ENCODE peak calls at places on chromosomes 12 and 14, in ten cellular contexts. One of them, this sample, is unnamed.

GRCh38 chr14:55715889-55716288 is 135.9 kb downstream of the KTN1 start:
- DNase-seq in stimulated activated CD8-positive, alpha-beta memory T cell treated with anti-CD3 and anti-CD28 coated beads, Interleukin-2, amount 100 ng/mL, for 1 hour: no peak
- DNase-seq in psoas muscle: peak
- DNase-seq in activated CD4-positive, alpha-beta T cell treated with anti-CD3 and anti-CD28 coated beads, Interleukin-2, amount 50 U/mL, for 4 hours: no peak
- DNase-seq in OCI-M1: no peak
- DNase-seq in NCI-H1092: no peak
- DNase-seq in CD4-positive, alpha-beta T cell: no peak
- DNase-seq in AG08395: peak
- DNase-seq in RPMI7951: peak
- DNase-seq in GM23248: peak
- DNase-seq in this sample: peak

GRCh38 chr14:67859169-67859749 is 39.7 kb downstream of the RAD51B start:
- DNase-seq in psoas muscle: no peak
- DNase-seq in OCI-M1: no peak
- DNase-seq in activated CD4-positive, alpha-beta T cell treated with anti-CD3 and anti-CD28 coated beads, Interleukin-2, amount 50 U/mL, for 4 hours: no peak
- DNase-seq in GM23248: no peak
- DNase-seq in NCI-H1092: no peak
- DNase-seq in stimulated activated CD8-positive, alpha-beta memory T cell treated with anti-CD3 and anti-CD28 coated beads, Interleukin-2, amount 100 ng/mL, for 1 hour: no peak
- DNase-seq in AG08395: no peak
- DNase-seq in RPMI7951: no peak
- DNase-seq in CD4-positive, alpha-beta T cell: no peak
- DNase-seq in this sample: no peak

GRCh38 chr12:106760184-106760531 is 14.3 kb upstream of the RIC8B start:
- DNase-seq in NCI-H1092: no peak
- DNase-seq in OCI-M1: peak
- DNase-seq in stimulated activated CD8-positive, alpha-beta memory T cell treated with anti-CD3 and anti-CD28 coated beads, Interleukin-2, amount 100 ng/mL, for 1 hour: no peak
- DNase-seq in AG08395: no peak
- DNase-seq in psoas muscle: no peak
- DNase-seq in RPMI7951: peak
- DNase-seq in GM23248: no peak
- DNase-seq in activated CD4-positive, alpha-beta T cell treated with anti-CD3 and anti-CD28 coated beads, Interleukin-2, amount 50 U/mL, for 4 hours: no peak
- DNase-seq in CD4-positive, alpha-beta T cell: no peak
- DNase-seq in this sample: no peak

GRCh38 chr14:73173092-73173735 is 36.9 kb downstream of the PSEN1 start:
- DNase-seq in NCI-H1092: no peak
- DNase-seq in activated CD4-positive, alpha-beta T cell treated with anti-CD3 and anti-CD28 coated beads, Interleukin-2, amount 50 U/mL, for 4 hours: no peak
- DNase-seq in stimulated activated CD8-positive, alpha-beta memory T cell treated with anti-CD3 and anti-CD28 coated beads, Interleukin-2, amount 100 ng/mL, for 1 hour: no peak
- DNase-seq in OCI-M1: peak
- DNase-seq in psoas muscle: no peak
- DNase-seq in GM23248: peak
- DNase-seq in RPMI7951: peak
- DNase-seq in AG08395: peak
- DNase-seq in CD4-positive, alpha-beta T cell: no peak
- DNase-seq in this sample: peak

GRCh38 chr12:15851919-15852318 is 30.3 kb upstream of the STRAP start:
- DNase-seq in GM23248: peak
- DNase-seq in OCI-M1: no peak
- DNase-seq in activated CD4-positive, alpha-beta T cell treated with anti-CD3 and anti-CD28 coated beads, Interleukin-2, amount 50 U/mL, for 4 hours: no peak
- DNase-seq in CD4-positive, alpha-beta T cell: no peak
- DNase-seq in NCI-H1092: no peak
- DNase-seq in psoas muscle: no peak
- DNase-seq in stimulated activated CD8-positive, alpha-beta memory T cell treated with anti-CD3 and anti-CD28 coated beads, Interleukin-2, amount 100 ng/mL, for 1 hour: no peak
- DNase-seq in AG08395: no peak
- DNase-seq in RPMI7951: no peak
- DNase-seq in this sample: no peak

GRCh38 chr14:57122129-57122528 is 146.6 kb downstream of the EXOC5 start:
- DNase-seq in AG08395: no peak
- DNase-seq in psoas muscle: no peak
- DNase-seq in RPMI7951: no peak
- DNase-seq in CD4-positive, alpha-beta T cell: no peak
- DNase-seq in GM23248: no peak
- DNase-seq in OCI-M1: no peak
- DNase-seq in activated CD4-positive, alpha-beta T cell treated with anti-CD3 and anti-CD28 coated beads, Interleukin-2, amount 50 U/mL, for 4 hours: no peak
- DNase-seq in stimulated activated CD8-positive, alpha-beta memory T cell treated with anti-CD3 and anti-CD28 coated beads, Interleukin-2, amount 100 ng/mL, for 1 hour: no peak
- DNase-seq in NCI-H1092: no peak
- DNase-seq in this sample: no peak

GRCh38 chr12:53071591-53072551 is 7.3 kb downstream of the SPRYD3 start:
- DNase-seq in OCI-M1: no peak
- DNase-seq in RPMI7951: no peak
- DNase-seq in NCI-H1092: no peak
- DNase-seq in psoas muscle: peak
- DNase-seq in stimulated activated CD8-positive, alpha-beta memory T cell treated with anti-CD3 and anti-CD28 coated beads, Interleukin-2, amount 100 ng/mL, for 1 hour: no peak
- DNase-seq in activated CD4-positive, alpha-beta T cell treated with anti-CD3 and anti-CD28 coated beads, Interleukin-2, amount 50 U/mL, for 4 hours: no peak
- DNase-seq in CD4-positive, alpha-beta T cell: no peak
- DNase-seq in GM23248: peak
- DNase-seq in AG08395: peak
- DNase-seq in this sample: peak

GRCh38 chr12:54417712-54418440 is 1.2 kb downstream of the ITGA5 start:
- DNase-seq in NCI-H1092: no peak
- DNase-seq in activated CD4-positive, alpha-beta T cell treated with anti-CD3 and anti-CD28 coated beads, Interleukin-2, amount 50 U/mL, for 4 hours: no peak
- DNase-seq in AG08395: no peak
- DNase-seq in stimulated activated CD8-positive, alpha-beta memory T cell treated with anti-CD3 and anti-CD28 coated beads, Interleukin-2, amount 100 ng/mL, for 1 hour: no peak
- DNase-seq in GM23248: peak
- DNase-seq in CD4-positive, alpha-beta T cell: peak
- DNase-seq in RPMI7951: no peak
- DNase-seq in psoas muscle: peak
- DNase-seq in OCI-M1: peak
- DNase-seq in this sample: no peak

GRCh38 chr14:76953196-76953945 is 75.1 kb downstream of the IRF2BPL start:
- DNase-seq in NCI-H1092: no peak
- DNase-seq in GM23248: peak
- DNase-seq in stimulated activated CD8-positive, alpha-beta memory T cell treated with anti-CD3 and anti-CD28 coated beads, Interleukin-2, amount 100 ng/mL, for 1 hour: no peak
- DNase-seq in CD4-positive, alpha-beta T cell: peak
- DNase-seq in RPMI7951: peak
- DNase-seq in OCI-M1: peak
- DNase-seq in AG08395: peak
- DNase-seq in activated CD4-positive, alpha-beta T cell treated with anti-CD3 and anti-CD28 coated beads, Interleukin-2, amount 50 U/mL, for 4 hours: peak
- DNase-seq in psoas muscle: peak
- DNase-seq in this sample: peak

GRCh38 chr12:72264548-72265175 is 7.5 kb upstream of the TRHDE start:
- DNase-seq in activated CD4-positive, alpha-beta T cell treated with anti-CD3 and anti-CD28 coated beads, Interleukin-2, amount 50 U/mL, for 4 hours: no peak
- DNase-seq in RPMI7951: no peak
- DNase-seq in NCI-H1092: no peak
- DNase-seq in stimulated activated CD8-positive, alpha-beta memory T cell treated with anti-CD3 and anti-CD28 coated beads, Interleukin-2, amount 100 ng/mL, for 1 hour: no peak
- DNase-seq in AG08395: peak
- DNase-seq in psoas muscle: no peak
- DNase-seq in CD4-positive, alpha-beta T cell: no peak
- DNase-seq in GM23248: peak
- DNase-seq in OCI-M1: peak
- DNase-seq in this sample: no peak

GRCh38 chr14:22472935-22473854 is 115.8 kb downstream of the DAD1 start:
- DNase-seq in GM23248: peak
- DNase-seq in activated CD4-positive, alpha-beta T cell treated with anti-CD3 and anti-CD28 coated beads, Interleukin-2, amount 50 U/mL, for 4 hours: no peak
- DNase-seq in RPMI7951: peak
- DNase-seq in stimulated activated CD8-positive, alpha-beta memory T cell treated with anti-CD3 and anti-CD28 coated beads, Interleukin-2, amount 100 ng/mL, for 1 hour: no peak
- DNase-seq in NCI-H1092: peak
- DNase-seq in OCI-M1: peak
- DNase-seq in psoas muscle: no peak
- DNase-seq in AG08395: peak
- DNase-seq in CD4-positive, alpha-beta T cell: no peak
- DNase-seq in this sample: peak

GRCh38 chr12:93749515-93749914 is 72.3 kb downstream of the CRADD start:
- DNase-seq in RPMI7951: no peak
- DNase-seq in AG08395: no peak
- DNase-seq in OCI-M1: peak
- DNase-seq in stimulated activated CD8-positive, alpha-beta memory T cell treated with anti-CD3 and anti-CD28 coated beads, Interleukin-2, amount 100 ng/mL, for 1 hour: no peak
- DNase-seq in NCI-H1092: no peak
- DNase-seq in CD4-positive, alpha-beta T cell: no peak
- DNase-seq in psoas muscle: no peak
- DNase-seq in activated CD4-positive, alpha-beta T cell treated with anti-CD3 and anti-CD28 coated beads, Interleukin-2, amount 50 U/mL, for 4 hours: no peak
- DNase-seq in GM23248: no peak
- DNase-seq in this sample: no peak

GRCh38 chr14:32426596-32427408 is 97.7 kb downstream of the AKAP6 start:
- DNase-seq in psoas muscle: no peak
- DNase-seq in AG08395: no peak
- DNase-seq in NCI-H1092: peak
- DNase-seq in stimulated activated CD8-positive, alpha-beta memory T cell treated with anti-CD3 and anti-CD28 coated beads, Interleukin-2, amount 100 ng/mL, for 1 hour: no peak
- DNase-seq in activated CD4-positive, alpha-beta T cell treated with anti-CD3 and anti-CD28 coated beads, Interleukin-2, amount 50 U/mL, for 4 hours: no peak
- DNase-seq in CD4-positive, alpha-beta T cell: no peak
- DNase-seq in RPMI7951: peak
- DNase-seq in GM23248: no peak
- DNase-seq in OCI-M1: no peak
- DNase-seq in this sample: no peak

GRCh38 chr14:86779416-86779815 is 1213.6 kb downstream of the GALC start:
- DNase-seq in activated CD4-positive, alpha-beta T cell treated with anti-CD3 and anti-CD28 coated beads, Interleukin-2, amount 50 U/mL, for 4 hours: no peak
- DNase-seq in CD4-positive, alpha-beta T cell: no peak
- DNase-seq in psoas muscle: no peak
- DNase-seq in stimulated activated CD8-positive, alpha-beta memory T cell treated with anti-CD3 and anti-CD28 coated beads, Interleukin-2, amount 100 ng/mL, for 1 hour: no peak
- DNase-seq in NCI-H1092: no peak
- DNase-seq in GM23248: no peak
- DNase-seq in OCI-M1: no peak
- DNase-seq in RPMI7951: no peak
- DNase-seq in AG08395: no peak
- DNase-seq in this sample: no peak

GRCh38 chr12:116647802-116648201 is 88.6 kb downstream of the MAP1LC3B2 start:
- DNase-seq in RPMI7951: no peak
- DNase-seq in stimulated activated CD8-positive, alpha-beta memory T cell treated with anti-CD3 and anti-CD28 coated beads, Interleukin-2, amount 100 ng/mL, for 1 hour: no peak
- DNase-seq in CD4-positive, alpha-beta T cell: no peak
- DNase-seq in OCI-M1: no peak
- DNase-seq in psoas muscle: no peak
- DNase-seq in AG08395: no peak
- DNase-seq in activated CD4-positive, alpha-beta T cell treated with anti-CD3 and anti-CD28 coated beads, Interleukin-2, amount 50 U/mL, for 4 hours: no peak
- DNase-seq in GM23248: no peak
- DNase-seq in NCI-H1092: no peak
- DNase-seq in this sample: no peak

GRCh38 chr14:95106966-95107365 is 50.4 kb downstream of the DICER1 start:
- DNase-seq in AG08395: no peak
- DNase-seq in activated CD4-positive, alpha-beta T cell treated with anti-CD3 and anti-CD28 coated beads, Interleukin-2, amount 50 U/mL, for 4 hours: no peak
- DNase-seq in psoas muscle: no peak
- DNase-seq in GM23248: peak
- DNase-seq in stimulated activated CD8-positive, alpha-beta memory T cell treated with anti-CD3 and anti-CD28 coated beads, Interleukin-2, amount 100 ng/mL, for 1 hour: no peak
- DNase-seq in CD4-positive, alpha-beta T cell: no peak
- DNase-seq in OCI-M1: no peak
- DNase-seq in NCI-H1092: no peak
- DNase-seq in RPMI7951: no peak
- DNase-seq in this sample: no peak

GRCh38 chr12:63037721-63038120 is 102.8 kb upstream of the PPM1H start:
- DNase-seq in OCI-M1: no peak
- DNase-seq in activated CD4-positive, alpha-beta T cell treated with anti-CD3 and anti-CD28 coated beads, Interleukin-2, amount 50 U/mL, for 4 hours: no peak
- DNase-seq in stimulated activated CD8-positive, alpha-beta memory T cell treated with anti-CD3 and anti-CD28 coated beads, Interleukin-2, amount 100 ng/mL, for 1 hour: no peak
- DNase-seq in AG08395: no peak
- DNase-seq in RPMI7951: no peak
- DNase-seq in GM23248: no peak
- DNase-seq in psoas muscle: no peak
- DNase-seq in CD4-positive, alpha-beta T cell: no peak
- DNase-seq in NCI-H1092: no peak
- DNase-seq in this sample: no peak

GRCh38 chr12:104443008-104443407 is 13.7 kb upstream of the CHST11 start:
- DNase-seq in stimulated activated CD8-positive, alpha-beta memory T cell treated with anti-CD3 and anti-CD28 coated beads, Interleukin-2, amount 100 ng/mL, for 1 hour: no peak
- DNase-seq in RPMI7951: no peak
- DNase-seq in OCI-M1: no peak
- DNase-seq in GM23248: no peak
- DNase-seq in AG08395: no peak
- DNase-seq in psoas muscle: no peak
- DNase-seq in activated CD4-positive, alpha-beta T cell treated with anti-CD3 and anti-CD28 coated beads, Interleukin-2, amount 50 U/mL, for 4 hours: no peak
- DNase-seq in NCI-H1092: no peak
- DNase-seq in CD4-positive, alpha-beta T cell: no peak
- DNase-seq in this sample: no peak

GRCh38 chr12:65778268-65779090 is 45.8 kb upstream of the HMGA2 start:
- DNase-seq in activated CD4-positive, alpha-beta T cell treated with anti-CD3 and anti-CD28 coated beads, Interleukin-2, amount 50 U/mL, for 4 hours: no peak
- DNase-seq in OCI-M1: no peak
- DNase-seq in CD4-positive, alpha-beta T cell: no peak
- DNase-seq in NCI-H1092: no peak
- DNase-seq in GM23248: peak
- DNase-seq in AG08395: peak
- DNase-seq in RPMI7951: peak
- DNase-seq in stimulated activated CD8-positive, alpha-beta memory T cell treated with anti-CD3 and anti-CD28 coated beads, Interleukin-2, amount 100 ng/mL, for 1 hour: no peak
- DNase-seq in psoas muscle: no peak
- DNase-seq in this sample: peak

GRCh38 chr14:105398726-105399440 is 545 bp downstream of the TEX22 start:
- DNase-seq in AG08395: peak
- DNase-seq in OCI-M1: peak
- DNase-seq in stimulated activated CD8-positive, alpha-beta memory T cell treated with anti-CD3 and anti-CD28 coated beads, Interleukin-2, amount 100 ng/mL, for 1 hour: no peak
- DNase-seq in RPMI7951: peak
- DNase-seq in activated CD4-positive, alpha-beta T cell treated with anti-CD3 and anti-CD28 coated beads, Interleukin-2, amount 50 U/mL, for 4 hours: no peak
- DNase-seq in GM23248: peak
- DNase-seq in psoas muscle: no peak
- DNase-seq in CD4-positive, alpha-beta T cell: no peak
- DNase-seq in NCI-H1092: peak
- DNase-seq in this sample: peak

GRCh38 chr12:109763201-109763841 is 49.7 kb downstream of the FAM222A start:
- DNase-seq in OCI-M1: peak
- DNase-seq in AG08395: peak
- DNase-seq in CD4-positive, alpha-beta T cell: no peak
- DNase-seq in psoas muscle: peak
- DNase-seq in RPMI7951: peak
- DNase-seq in activated CD4-positive, alpha-beta T cell treated with anti-CD3 and anti-CD28 coated beads, Interleukin-2, amount 50 U/mL, for 4 hours: no peak
- DNase-seq in GM23248: peak
- DNase-seq in stimulated activated CD8-positive, alpha-beta memory T cell treated with anti-CD3 and anti-CD28 coated beads, Interleukin-2, amount 100 ng/mL, for 1 hour: no peak
- DNase-seq in NCI-H1092: no peak
- DNase-seq in this sample: peak

GRCh38 chr14:20820063-20820904 is 17.6 kb upstream of the RNASE1 start:
- DNase-seq in psoas muscle: no peak
- DNase-seq in NCI-H1092: no peak
- DNase-seq in activated CD4-positive, alpha-beta T cell treated with anti-CD3 and anti-CD28 coated beads, Interleukin-2, amount 50 U/mL, for 4 hours: no peak
- DNase-seq in CD4-positive, alpha-beta T cell: no peak
- DNase-seq in RPMI7951: no peak
- DNase-seq in stimulated activated CD8-positive, alpha-beta memory T cell treated with anti-CD3 and anti-CD28 coated beads, Interleukin-2, amount 100 ng/mL, for 1 hour: no peak
- DNase-seq in OCI-M1: peak
- DNase-seq in GM23248: no peak
- DNase-seq in AG08395: no peak
- DNase-seq in this sample: no peak

GRCh38 chr14:64845878-64846277 is 33.8 kb downstream of the SPTB start:
- DNase-seq in GM23248: peak
- DNase-seq in psoas muscle: no peak
- DNase-seq in CD4-positive, alpha-beta T cell: no peak
- DNase-seq in RPMI7951: peak
- DNase-seq in AG08395: peak
- DNase-seq in OCI-M1: no peak
- DNase-seq in NCI-H1092: no peak
- DNase-seq in activated CD4-positive, alpha-beta T cell treated with anti-CD3 and anti-CD28 coated beads, Interleukin-2, amount 50 U/mL, for 4 hours: no peak
- DNase-seq in stimulated activated CD8-positive, alpha-beta memory T cell treated with anti-CD3 and anti-CD28 coated beads, Interleukin-2, amount 100 ng/mL, for 1 hour: no peak
- DNase-seq in this sample: no peak

GRCh38 chr12:124656947-124657434 is 89.6 kb upstream of the NCOR2 start:
- DNase-seq in GM23248: no peak
- DNase-seq in NCI-H1092: no peak
- DNase-seq in AG08395: no peak
- DNase-seq in activated CD4-positive, alpha-beta T cell treated with anti-CD3 and anti-CD28 coated beads, Interleukin-2, amount 50 U/mL, for 4 hours: no peak
- DNase-seq in stimulated activated CD8-positive, alpha-beta memory T cell treated with anti-CD3 and anti-CD28 coated beads, Interleukin-2, amount 100 ng/mL, for 1 hour: no peak
- DNase-seq in psoas muscle: no peak
- DNase-seq in RPMI7951: no peak
- DNase-seq in OCI-M1: no peak
- DNase-seq in CD4-positive, alpha-beta T cell: no peak
- DNase-seq in this sample: no peak

GRCh38 chr14:68365228-68365627 is 427.6 kb downstream of the ZFP36L1 start:
- DNase-seq in CD4-positive, alpha-beta T cell: no peak
- DNase-seq in RPMI7951: peak
- DNase-seq in activated CD4-positive, alpha-beta T cell treated with anti-CD3 and anti-CD28 coated beads, Interleukin-2, amount 50 U/mL, for 4 hours: no peak
- DNase-seq in stimulated activated CD8-positive, alpha-beta memory T cell treated with anti-CD3 and anti-CD28 coated beads, Interleukin-2, amount 100 ng/mL, for 1 hour: no peak
- DNase-seq in AG08395: peak
- DNase-seq in psoas muscle: no peak
- DNase-seq in GM23248: peak
- DNase-seq in OCI-M1: no peak
- DNase-seq in NCI-H1092: no peak
- DNase-seq in this sample: no peak

GRCh38 chr12:115208098-115208497 is 524.1 kb upstream of the TBX3 start:
- DNase-seq in AG08395: no peak
- DNase-seq in GM23248: no peak
- DNase-seq in psoas muscle: no peak
- DNase-seq in OCI-M1: no peak
- DNase-seq in activated CD4-positive, alpha-beta T cell treated with anti-CD3 and anti-CD28 coated beads, Interleukin-2, amount 50 U/mL, for 4 hours: no peak
- DNase-seq in NCI-H1092: no peak
- DNase-seq in stimulated activated CD8-positive, alpha-beta memory T cell treated with anti-CD3 and anti-CD28 coated beads, Interleukin-2, amount 100 ng/mL, for 1 hour: no peak
- DNase-seq in CD4-positive, alpha-beta T cell: no peak
- DNase-seq in RPMI7951: no peak
- DNase-seq in this sample: no peak

GRCh38 chr12:82176761-82177490 is 181.3 kb downstream of the CCDC59 start:
- DNase-seq in stimulated activated CD8-positive, alpha-beta memory T cell treated with anti-CD3 and anti-CD28 coated beads, Interleukin-2, amount 100 ng/mL, for 1 hour: no peak
- DNase-seq in RPMI7951: no peak
- DNase-seq in OCI-M1: peak
- DNase-seq in CD4-positive, alpha-beta T cell: no peak
- DNase-seq in AG08395: peak
- DNase-seq in activated CD4-positive, alpha-beta T cell treated with anti-CD3 and anti-CD28 coated beads, Interleukin-2, amount 50 U/mL, for 4 hours: no peak
- DNase-seq in NCI-H1092: peak
- DNase-seq in GM23248: no peak
- DNase-seq in psoas muscle: no peak
- DNase-seq in this sample: peak

GRCh38 chr14:86311151-86311550 is 781.2 kb downstream of the FLRT2 start:
- DNase-seq in OCI-M1: peak
- DNase-seq in stimulated activated CD8-positive, alpha-beta memory T cell treated with anti-CD3 and anti-CD28 coated beads, Interleukin-2, amount 100 ng/mL, for 1 hour: no peak
- DNase-seq in NCI-H1092: no peak
- DNase-seq in GM23248: no peak
- DNase-seq in activated CD4-positive, alpha-beta T cell treated with anti-CD3 and anti-CD28 coated beads, Interleukin-2, amount 50 U/mL, for 4 hours: no peak
- DNase-seq in RPMI7951: no peak
- DNase-seq in psoas muscle: no peak
- DNase-seq in CD4-positive, alpha-beta T cell: no peak
- DNase-seq in AG08395: no peak
- DNase-seq in this sample: no peak